ENCODE peak calls at places on chromosomes 1 and 21, in eight cellular contexts. R is fibroblast of villous mesenchyme; X is heart left ventricle; M is adrenal gland; S is activated T-helper 1 cell treated with anti-CD3 and anti-CD28 coated beads, Interleukin-12 subunit alpha, Interleukin-12 subunit beta, Interleukin-2, Interleukin-4 antibody, amounts not matched to agents 30 ng/mL and 10 ng/mL and 1 ng/mL, durations not matched to agents 14 hours and 24 hours and 36 hours; V is stimulated activated CD8-positive, alpha-beta memory T cell treated with anti-CD3 and anti-CD28 coated beads, Interleukin-2, amount 100 ng/mL, for 1 hour; I is GM12891; D is NCI-H2081. A is an unnamed sample.

GRCh38 chr1:45148209-45148608 is 58.2 kb downstream of the ZSWIM5 start:
- DNase-seq in D (no peak), X (no peak), I (no peak), S (no peak), V (no peak), R (no peak), M (no peak), A (no peak)

GRCh38 chr1:244451539-244451950 is at the start of gene ADSS2:
- DNase-seq in S (no peak), D (no peak), R (no peak), X (no peak), M (no peak), V (no peak), I (no peak), A (no peak)

GRCh38 chr1:43082701-43083100 is 89.4 kb downstream of the EBNA1BP2 start:
- DNase-seq in I (no peak), M (no peak), D (no peak), S (no peak), X (no peak), V (no peak), R (no peak), A (no peak)

GRCh38 chr1:107153033-107153432 is 12.2 kb downstream of the NTNG1 start:
- DNase-seq in I (no peak), M (no peak), D (no peak), X (no peak), S (no peak), V (no peak), R (no peak), A (peak)

GRCh38 chr21:42578761-42579415 is 65.2 kb downstream of the SLC37A1 start:
- DNase-seq in D (no peak), V (no peak), M (no peak), I (no peak), S (no peak), X (peak), R (no peak), A (no peak)

GRCh38 chr21:34910396-34910795 is 138.7 kb downstream of the RUNX1 start:
- DNase-seq in R (no peak), M (no peak), I (no peak), D (no peak), X (no peak), V (no peak), S (no peak), A (no peak)

GRCh38 chr1:62327360-62328051 is 8.3 kb upstream of the KANK4 start:
- DNase-seq in D (no peak), R (no peak), X (no peak), M (no peak), I (no peak), V (no peak), S (no peak), A (no peak)

GRCh38 chr21:44428281-44428942 is 26.9 kb upstream of the LRRC3 start:
- DNase-seq in I (no peak), D (peak), V (peak), R (no peak), S (peak), M (peak), X (no peak), A (peak)

GRCh38 chr1:184658033-184658432 is 96.6 kb downstream of the EDEM3 start:
- DNase-seq in I (no peak), D (no peak), X (no peak), M (no peak), R (no peak), S (no peak), V (no peak), A (no peak)

GRCh38 chr1:38962560-38962959 is 20.9 kb upstream of the RHBDL2 start:
- DNase-seq in I (no peak), D (no peak), M (no peak), R (peak), X (no peak), S (no peak), V (no peak), A (no peak)

GRCh38 chr1:233654667-233655432 is 40.9 kb downstream of the KCNK1 start:
- DNase-seq in I (no peak), S (no peak), R (no peak), V (no peak), M (no peak), X (no peak), D (no peak), A (no peak)

GRCh38 chr1:185431612-185432011 is 114.6 kb upstream of the IVNS1ABP start:
- DNase-seq in I (no peak), D (no peak), V (no peak), M (no peak), X (no peak), R (no peak), S (no peak), A (no peak)

GRCh38 chr1:242828828-242829227 is 304.3 kb upstream of the PLD5 start:
- DNase-seq in D (peak), X (no peak), M (no peak), V (no peak), S (no peak), R (no peak), I (no peak), A (no peak)

GRCh38 chr1:56908619-56909340 is 54.2 kb downstream of the C8A start:
- DNase-seq in D (no peak), R (no peak), M (no peak), X (no peak), I (no peak), V (no peak), S (no peak), A (no peak)

GRCh38 chr1:59123081-59123675 is 173.7 kb upstream of the FGGY start:
- DNase-seq in S (no peak), I (no peak), M (no peak), X (no peak), R (no peak), D (no peak), V (no peak), A (no peak)

GRCh38 chr1:157403608-157404007 is 148.7 kb downstream of the FCRL5 start:
- DNase-seq in R (no peak), V (no peak), X (no peak), D (no peak), S (no peak), M (no peak), I (no peak), A (no peak)

GRCh38 chr1:110463695-110464094 is 12.7 kb downstream of the PROK1 start:
- DNase-seq in M (no peak), V (no peak), I (no peak), S (no peak), R (peak), D (no peak), X (no peak), A (no peak)

GRCh38 chr1:203360772-203361171 is 9.8 kb upstream of the FMOD start:
- DNase-seq in X (no peak), I (no peak), M (no peak), D (no peak), S (no peak), R (no peak), V (no peak), A (no peak)

GRCh38 chr1:8794605-8795004 is 22.8 kb downstream of the RERE start:
- DNase-seq in V (no peak), M (no peak), S (no peak), R (no peak), X (no peak), I (no peak), D (no peak), A (peak)

GRCh38 chr21:17612023-17612564 is 607 bp downstream of the BTG3 start:
- DNase-seq in D (no peak), M (peak), X (peak), R (peak), I (no peak), S (peak), V (no peak), A (peak)

GRCh38 chr1:24540906-24541710 is 14.8 kb upstream of the NCMAP start:
- DNase-seq in M (no peak), V (no peak), D (no peak), X (no peak), R (peak), S (no peak), I (no peak), A (no peak)

GRCh38 chr1:18539171-18539570 is 58.4 kb downstream of the KLHDC7A start:
- DNase-seq in R (no peak), M (no peak), D (no peak), S (no peak), X (no peak), V (no peak), I (no peak), A (no peak)

GRCh38 chr1:234533034-234533571 is 54.1 kb upstream of the TARBP1 start:
- DNase-seq in M (no peak), V (no peak), X (peak), R (peak), I (no peak), D (no peak), S (no peak), A (no peak)

GRCh38 chr1:17423781-17424245 is 15.7 kb downstream of the RCC2 start:
- DNase-seq in R (peak), V (no peak), I (no peak), D (no peak), S (no peak), M (no peak), X (peak), A (no peak)

GRCh38 chr21:41526478-41527087 is 18.6 kb upstream of the TMPRSS2 start:
- DNase-seq in V (no peak), M (no peak), D (no peak), R (no peak), X (no peak), S (no peak), I (no peak), A (no peak)

GRCh38 chr1:7136166-7136953 is 351.1 kb downstream of the CAMTA1 start:
- DNase-seq in V (no peak), D (no peak), X (no peak), R (no peak), M (no peak), I (no peak), S (no peak), A (no peak)

GRCh38 chr1:228939001-228939691 is 203.9 kb downstream of the RHOU start:
- DNase-seq in D (no peak), X (no peak), R (no peak), S (no peak), I (no peak), M (no peak), V (no peak), A (no peak)

GRCh38 chr1:108041360-108042143 is 76.6 kb upstream of the VAV3 start:
- DNase-seq in X (no peak), V (no peak), R (peak), M (no peak), I (no peak), S (no peak), D (no peak), A (no peak)

GRCh38 chr1:24481098-24481497 is 21.5 kb upstream of the RCAN3 start:
- DNase-seq in V (no peak), I (peak), M (no peak), S (peak), D (no peak), R (no peak), X (no peak), A (no peak)

GRCh38 chr1:156707027-156707426 is 1.6 kb upstream of the CRABP2 start:
- DNase-seq in S (no peak), X (no peak), V (no peak), I (no peak), M (no peak), D (no peak), R (no peak), A (no peak)

GRCh38 chr1:7046314-7046713 is 261.1 kb downstream of the CAMTA1 start:
- DNase-seq in M (peak), X (no peak), R (peak), I (no peak), V (no peak), D (no peak), S (no peak), A (no peak)